ENCODE peak calls at places on chromosome 10, in five cellular contexts. K is H9, E is mesenchymal stem cell, H is H1, F is trophoblast cell. X is an unnamed sample.

GRCh38 chr10:96271017-96271815 is at the start of gene BLNK:
- DNase-seq in K (no peak), E (peak), F (peak), H (no peak), X (no peak)

GRCh38 chr10:86346794-86347665 is 19.6 kb downstream of the GRID1 start:
- DNase-seq in H (no peak), F (no peak), K (no peak), E (no peak), X (no peak)

GRCh38 chr10:123480845-123481244 is 185.3 kb upstream of the GPR26 start:
- DNase-seq in E (no peak), K (no peak), H (no peak), F (no peak), X (no peak)

GRCh38 chr10:2005546-2005945 is 268.2 kb upstream of the ADARB2 start:
- DNase-seq in F (no peak), E (no peak), H (no peak), K (no peak), X (no peak)

GRCh38 chr10:51423121-51423452 is 276.3 kb downstream of the CSTF2T start:
- DNase-seq in K (no peak), H (no peak), F (no peak), E (no peak), X (no peak)

GRCh38 chr10:86250399-86250798 is 116.2 kb downstream of the GRID1 start:
- DNase-seq in K (no peak), H (no peak), F (no peak), E (no peak), X (no peak)

GRCh38 chr10:23171232-23171876 is 20.8 kb upstream of the PTF1A start:
- DNase-seq in K (peak), F (peak), H (no peak), E (peak), X (no peak)

GRCh38 chr10:43963793-43964425 is 315.2 kb upstream of the ZNF32 start:
- DNase-seq in F (no peak), K (no peak), E (peak), H (no peak), X (no peak)

GRCh38 chr10:96814264-96814663 is 17.8 kb upstream of the LCOR start:
- DNase-seq in H (no peak), F (peak), E (peak), K (no peak), X (no peak)

GRCh38 chr10:108673756-108674155 is 1249.6 kb downstream of the XPNPEP1 start:
- DNase-seq in H (no peak), F (no peak), E (no peak), K (no peak), X (no peak)

GRCh38 chr10:77609781-77610272 is 27.8 kb downstream of the KCNMA1 start:
- DNase-seq in K (no peak), F (no peak), E (peak), H (no peak), X (no peak)

DNA sequence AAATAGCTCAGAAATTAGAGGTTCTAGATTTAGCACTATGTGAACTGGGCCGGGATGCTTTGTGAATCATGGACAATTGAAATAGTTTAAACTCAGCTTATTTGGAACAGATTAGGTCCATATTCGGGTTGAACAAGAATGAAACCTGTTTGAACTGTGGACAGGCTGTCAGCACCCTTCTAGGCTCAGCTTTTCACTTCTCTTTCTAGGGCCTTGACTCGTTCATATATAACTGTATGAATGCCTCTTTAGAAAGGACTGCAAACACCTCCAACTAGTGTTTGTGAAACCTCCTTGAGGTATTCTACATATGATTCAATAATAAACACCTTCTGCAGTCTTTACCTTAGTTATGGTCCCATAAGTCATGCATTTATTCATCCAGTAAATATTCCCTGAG is 115.6 kb downstream of the REEP3 start:
- DNase-seq in H (no peak), F (no peak), K (no peak), E (no peak), X (no peak)
- H4K8ac ChIP-seq in H (no peak), F (no peak), K (no peak), E (no peak), X (no peak)

GRCh38 chr10:131906269-131906639 is 5.4 kb downstream of the PPP2R2D start:
- DNase-seq in F (no peak), K (no peak), H (no peak), E (no peak), X (no peak)
- H2BK12ac ChIP-seq in F (no peak), K (no peak), H (no peak), E (no peak), X (no peak)

GRCh38 chr10:101570764-101571572 is 17.1 kb downstream of the POLL start:
- DNase-seq in H (no peak), K (no peak), E (no peak), F (peak), X (no peak)
- H4K8ac ChIP-seq in H (no peak), K (no peak), E (peak), F (no peak), X (no peak)

GRCh38 chr10:74035324-74035723 is 37.4 kb downstream of the VCL start:
- DNase-seq in E (no peak), K (no peak), H (no peak), F (no peak), X (no peak)

GRCh38 chr10:74040200-74041126 is 42.5 kb downstream of the VCL start:
- DNase-seq in E (no peak), K (no peak), F (no peak), H (no peak), X (no peak)

GRCh38 chr10:74044419-74044818 is 46.5 kb downstream of the VCL start:
- DNase-seq in K (no peak), H (no peak), F (peak), E (no peak), X (no peak)

GRCh38 chr10:74036474-74036873 is 38.6 kb downstream of the VCL start:
- DNase-seq in H (no peak), K (no peak), E (no peak), F (no peak), X (no peak)

GRCh38 chr10:74039561-74040145 is 41.7 kb downstream of the VCL start:
- DNase-seq in H (no peak), K (no peak), F (no peak), E (peak), X (no peak)
- H2BK12ac ChIP-seq in H (no peak), K (no peak), F (no peak), E (no peak), X (no peak)